ENCODE peak calls at places on chromosome 21, in ten cellular contexts. One of them, this sample, is unnamed.
A peak's percentile ranks its signal among the peaks of the same experiment; 100 is the strongest.

GRCh38 chr21:38434913-38435533 is 63.3 kb downstream of the ERG start:
- DNase-seq in IMR-90: peak; percentile 34
- DNase-seq in lower leg skin: no peak
- DNase-seq in uterus: no peak
- DNase-seq in esophagus squamous epithelium: no peak
- DNase-seq in A549: no peak
- DNase-seq in K562: no peak
- DNase-seq in HCT116: no peak
- DNase-seq in stomach: no peak
- DNase-seq in body of pancreas: no peak
- DNase-seq in this sample: no peak

GRCh38 chr21:39258207-39258606 is 55.2 kb downstream of the BRWD1 start:
- DNase-seq in IMR-90: no peak
- DNase-seq in lower leg skin: no peak
- DNase-seq in uterus: no peak
- DNase-seq in esophagus squamous epithelium: no peak
- DNase-seq in A549: no peak
- DNase-seq in K562: no peak
- DNase-seq in HCT116: no peak
- DNase-seq in stomach: no peak
- DNase-seq in body of pancreas: no peak
- DNase-seq in this sample: no peak

GRCh38 chr21:36999131-36999898 is 7.2 kb upstream of the RIPPLY3 start:
- DNase-seq in IMR-90: no peak
- DNase-seq in lower leg skin: peak; percentile 62
- DNase-seq in uterus: no peak
- DNase-seq in esophagus squamous epithelium: no peak
- DNase-seq in A549: no peak
- DNase-seq in K562: no peak
- DNase-seq in HCT116: no peak
- DNase-seq in stomach: no peak
- DNase-seq in body of pancreas: no peak
- DNase-seq in this sample: no peak

GRCh38 chr21:36881223-36881622 is 85.2 kb downstream of the HLCS start:
- DNase-seq in IMR-90: peak; percentile 51
- DNase-seq in lower leg skin: peak; percentile 12
- DNase-seq in uterus: no peak
- DNase-seq in esophagus squamous epithelium: no peak
- DNase-seq in A549: no peak
- DNase-seq in K562: no peak
- DNase-seq in HCT116: no peak
- DNase-seq in stomach: no peak
- DNase-seq in body of pancreas: no peak
- DNase-seq in this sample: no peak

GRCh38 chr21:36976882-36977651 is 10.6 kb upstream of the HLCS start:
- DNase-seq in IMR-90: peak; percentile 75
- DNase-seq in lower leg skin: no peak
- DNase-seq in uterus: peak; percentile 46
- DNase-seq in esophagus squamous epithelium: no peak
- DNase-seq in A549: peak; percentile 84
- DNase-seq in K562: peak; percentile 87
- DNase-seq in HCT116: peak; percentile 74
- DNase-seq in stomach: no peak
- DNase-seq in body of pancreas: peak; percentile 69
- DNase-seq in this sample: peak; percentile 20

GRCh38 chr21:39529026-39529425 is 77.3 kb downstream of the SH3BGR start:
- DNase-seq in IMR-90: no peak
- DNase-seq in lower leg skin: no peak
- DNase-seq in uterus: no peak
- DNase-seq in esophagus squamous epithelium: no peak
- DNase-seq in A549: no peak
- DNase-seq in K562: peak; percentile 7
- DNase-seq in HCT116: no peak
- DNase-seq in stomach: no peak
- DNase-seq in body of pancreas: no peak
- DNase-seq in this sample: no peak

GRCh38 chr21:38440746-38441145 is 57.5 kb downstream of the ERG start:
- DNase-seq in IMR-90: peak; percentile 80
- DNase-seq in lower leg skin: no peak
- DNase-seq in uterus: no peak
- DNase-seq in esophagus squamous epithelium: no peak
- DNase-seq in A549: peak; percentile 43
- DNase-seq in K562: peak; percentile 34
- DNase-seq in HCT116: no peak
- DNase-seq in stomach: no peak
- DNase-seq in body of pancreas: no peak
- DNase-seq in this sample: no peak

GRCh38 chr21:15893902-15894301 is 164.1 kb downstream of the USP25 start:
- DNase-seq in IMR-90: no peak
- DNase-seq in lower leg skin: no peak
- DNase-seq in uterus: no peak
- DNase-seq in esophagus squamous epithelium: no peak
- DNase-seq in A549: no peak
- DNase-seq in K562: no peak
- DNase-seq in HCT116: no peak
- DNase-seq in stomach: no peak
- DNase-seq in body of pancreas: no peak
- DNase-seq in this sample: no peak

GRCh38 chr21:16075594-16076282 is 346.0 kb downstream of the USP25 start:
- DNase-seq in IMR-90: no peak
- DNase-seq in lower leg skin: no peak
- DNase-seq in uterus: no peak
- DNase-seq in esophagus squamous epithelium: no peak
- DNase-seq in A549: no peak
- DNase-seq in K562: no peak
- DNase-seq in HCT116: no peak
- DNase-seq in stomach: no peak
- DNase-seq in body of pancreas: no peak
- DNase-seq in this sample: no peak

GRCh38 chr21:14947613-14948160 is 117.1 kb downstream of the NRIP1 start:
- DNase-seq in IMR-90: no peak
- DNase-seq in lower leg skin: no peak
- DNase-seq in uterus: no peak
- DNase-seq in esophagus squamous epithelium: no peak
- DNase-seq in A549: no peak
- DNase-seq in K562: no peak
- DNase-seq in HCT116: no peak
- DNase-seq in stomach: no peak
- DNase-seq in body of pancreas: no peak
- DNase-seq in this sample: no peak

GRCh38 chr21:29299906-29300546 is 1.3 kb downstream of the BACH1 start:
- DNase-seq in IMR-90: peak; percentile 97
- DNase-seq in lower leg skin: peak; percentile 85
- DNase-seq in uterus: peak; percentile 31
- DNase-seq in esophagus squamous epithelium: no peak
- DNase-seq in A549: peak; percentile 53
- DNase-seq in K562: peak; percentile 93
- DNase-seq in HCT116: peak; percentile 15
- DNase-seq in stomach: peak; percentile 39
- DNase-seq in body of pancreas: peak; percentile 73
- DNase-seq in this sample: peak; percentile 70
- TF ChIP-seq POLR2A in IMR-90: peak; percentile 58
- TF ChIP-seq POLR2A in lower leg skin: no peak
- TF ChIP-seq POLR2A in uterus: no peak
- TF ChIP-seq POLR2A in esophagus squamous epithelium: peak; percentile 55
- TF ChIP-seq POLR2A in A549: no peak
- TF ChIP-seq POLR2A in K562: peak; percentile 40
- TF ChIP-seq POLR2A in HCT116: no peak
- TF ChIP-seq POLR2A in stomach: no peak
- TF ChIP-seq POLR2A in body of pancreas: no peak
- TF ChIP-seq POLR2A in this sample: no peak

GRCh38 chr21:44285102-44285501 is 574 bp upstream of the AIRE start:
- DNase-seq in IMR-90: no peak
- DNase-seq in lower leg skin: no peak
- DNase-seq in uterus: no peak
- DNase-seq in esophagus squamous epithelium: no peak
- DNase-seq in A549: no peak
- DNase-seq in K562: no peak
- DNase-seq in HCT116: no peak
- DNase-seq in stomach: no peak
- DNase-seq in body of pancreas: no peak
- DNase-seq in this sample: no peak
- H3K4me3 ChIP-seq in IMR-90: no peak overlapping the region
- H3K4me3 ChIP-seq in lower leg skin: no peak overlapping the region
- H3K4me3 ChIP-seq in uterus: no peak overlapping the region
- H3K4me3 ChIP-seq in esophagus squamous epithelium: no peak overlapping the region
- H3K4me3 ChIP-seq in A549: no peak overlapping the region
- H3K4me3 ChIP-seq in K562: no peak overlapping the region
- H3K4me3 ChIP-seq in HCT116: no peak overlapping the region
- H3K4me3 ChIP-seq in stomach: no peak overlapping the region
- H3K4me3 ChIP-seq in body of pancreas: no peak overlapping the region
- H3K4me3 ChIP-seq in this sample: no peak overlapping the region

GRCh38 chr21:42219606-42220137 is 732 bp downstream of the ABCG1 start:
- DNase-seq in IMR-90: peak; percentile 5
- DNase-seq in lower leg skin: no peak
- DNase-seq in uterus: no peak
- DNase-seq in esophagus squamous epithelium: no peak
- DNase-seq in A549: no peak
- DNase-seq in K562: no peak
- DNase-seq in HCT116: no peak
- DNase-seq in stomach: peak; percentile 31
- DNase-seq in body of pancreas: no peak
- DNase-seq in this sample: peak; percentile 55

GRCh38 chr21:42221581-42222345 is 2.8 kb downstream of the ABCG1 start:
- DNase-seq in IMR-90: peak; percentile 87
- DNase-seq in lower leg skin: peak; percentile 75
- DNase-seq in uterus: no peak
- DNase-seq in esophagus squamous epithelium: no peak
- DNase-seq in A549: no peak
- DNase-seq in K562: no peak
- DNase-seq in HCT116: no peak
- DNase-seq in stomach: peak; percentile 23
- DNase-seq in body of pancreas: peak; percentile 28
- DNase-seq in this sample: no peak

GRCh38 chr21:42220138-42220701 is 1.3 kb downstream of the ABCG1 start:
- DNase-seq in IMR-90: peak; percentile 82
- DNase-seq in lower leg skin: no peak
- DNase-seq in uterus: peak; percentile 54
- DNase-seq in esophagus squamous epithelium: peak; percentile 34
- DNase-seq in A549: peak; percentile 70
- DNase-seq in K562: peak; percentile 25
- DNase-seq in HCT116: no peak
- DNase-seq in stomach: peak; percentile 69
- DNase-seq in body of pancreas: peak; percentile 82
- DNase-seq in this sample: peak; percentile 73

GRCh38 chr21:42216726-42217572 is 2.0 kb upstream of the ABCG1 start:
- DNase-seq in IMR-90: no peak
- DNase-seq in lower leg skin: peak; percentile 77
- DNase-seq in uterus: no peak
- DNase-seq in esophagus squamous epithelium: no peak
- DNase-seq in A549: no peak
- DNase-seq in K562: no peak
- DNase-seq in HCT116: no peak
- DNase-seq in stomach: peak; percentile 20
- DNase-seq in body of pancreas: no peak
- DNase-seq in this sample: no peak

DNA sequence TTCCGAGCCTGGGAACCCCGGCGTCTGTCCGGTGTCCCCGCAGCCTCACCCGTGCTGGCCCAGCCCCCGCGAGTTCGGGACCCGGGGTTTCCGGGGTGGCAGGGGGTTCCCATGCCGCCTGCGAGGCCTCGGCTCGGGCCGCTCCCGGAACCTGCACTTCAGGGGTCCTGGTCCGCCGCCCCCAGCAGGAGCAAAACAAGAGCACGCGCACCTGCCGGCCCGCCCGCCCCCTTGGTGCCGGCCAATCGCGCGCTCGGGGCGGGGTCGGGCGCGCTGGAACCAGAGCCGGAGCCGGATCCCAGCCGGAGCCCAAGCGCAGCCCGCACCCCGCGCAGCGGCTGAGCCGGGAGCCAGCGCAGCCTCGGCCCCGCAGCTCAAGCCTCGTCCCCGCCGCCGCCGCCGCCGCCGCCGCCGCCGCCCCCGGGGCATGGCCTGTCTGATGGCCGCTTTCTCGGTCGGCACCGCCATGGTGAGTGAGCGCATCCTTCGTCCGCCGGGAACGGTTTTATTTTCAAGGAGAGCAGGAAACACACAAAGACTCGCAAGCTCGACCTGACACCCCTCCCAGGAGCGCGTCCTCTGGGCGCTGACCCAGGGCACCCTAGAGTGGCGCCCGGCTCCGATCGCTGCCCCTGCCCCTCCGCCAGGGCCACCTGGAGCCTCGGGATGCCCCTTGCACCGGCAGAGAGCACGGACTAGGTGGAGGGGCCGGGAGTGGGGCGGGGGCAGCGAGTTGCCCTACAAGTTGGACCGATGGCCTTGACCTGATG is at the start of gene ABCG1:
- DNase-seq in IMR-90: peak; percentile 13
- DNase-seq in lower leg skin: peak; percentile 93
- DNase-seq in uterus: no peak
- DNase-seq in esophagus squamous epithelium: no peak
- DNase-seq in A549: no peak
- DNase-seq in K562: no peak
- DNase-seq in HCT116: no peak
- DNase-seq in stomach: peak; percentile 70
- DNase-seq in body of pancreas: peak; percentile 40
- DNase-seq in this sample: no peak
- TF ChIP-seq POLR2A in IMR-90: no peak
- TF ChIP-seq POLR2A in lower leg skin: no peak
- TF ChIP-seq POLR2A in uterus: peak; percentile 35
- TF ChIP-seq POLR2A in esophagus squamous epithelium: peak; percentile 72
- TF ChIP-seq POLR2A in A549: no peak
- TF ChIP-seq POLR2A in K562: no peak
- TF ChIP-seq POLR2A in HCT116: no peak
- TF ChIP-seq POLR2A in stomach: no peak
- TF ChIP-seq POLR2A in body of pancreas: no peak
- TF ChIP-seq POLR2A in this sample: peak; percentile 70

GRCh38 chr21:43362306-43362927 is 64.5 kb downstream of the SIK1 start:
- DNase-seq in IMR-90: peak; percentile 86
- DNase-seq in lower leg skin: peak; percentile 96
- DNase-seq in uterus: peak; percentile 42
- DNase-seq in esophagus squamous epithelium: peak; percentile 34
- DNase-seq in A549: no peak
- DNase-seq in K562: no peak
- DNase-seq in HCT116: no peak
- DNase-seq in stomach: peak; percentile 56
- DNase-seq in body of pancreas: peak; percentile 39
- DNase-seq in this sample: peak; percentile 88

GRCh38 chr21:43362928-43363314 is 64.0 kb downstream of the SIK1 start:
- DNase-seq in IMR-90: no peak
- DNase-seq in lower leg skin: no peak
- DNase-seq in uterus: no peak
- DNase-seq in esophagus squamous epithelium: no peak
- DNase-seq in A549: no peak
- DNase-seq in K562: peak; percentile 61
- DNase-seq in HCT116: no peak
- DNase-seq in stomach: no peak
- DNase-seq in body of pancreas: no peak
- DNase-seq in this sample: no peak

GRCh38 chr21:43360441-43361126 is 66.3 kb downstream of the SIK1 start:
- DNase-seq in IMR-90: no peak
- DNase-seq in lower leg skin: no peak
- DNase-seq in uterus: no peak
- DNase-seq in esophagus squamous epithelium: no peak
- DNase-seq in A549: no peak
- DNase-seq in K562: no peak
- DNase-seq in HCT116: no peak
- DNase-seq in stomach: no peak
- DNase-seq in body of pancreas: no peak
- DNase-seq in this sample: peak; percentile 60

GRCh38 chr21:43361127-43361492 is 65.8 kb downstream of the SIK1 start:
- DNase-seq in IMR-90: peak; percentile 63
- DNase-seq in lower leg skin: no peak
- DNase-seq in uterus: no peak
- DNase-seq in esophagus squamous epithelium: no peak
- DNase-seq in A549: no peak
- DNase-seq in K562: no peak
- DNase-seq in HCT116: no peak
- DNase-seq in stomach: no peak
- DNase-seq in body of pancreas: no peak
- DNase-seq in this sample: peak; percentile 65

GRCh38 chr21:43361493-43362296 is 65.2 kb downstream of the SIK1 start:
- DNase-seq in IMR-90: peak; percentile 79
- DNase-seq in lower leg skin: peak; percentile 93
- DNase-seq in uterus: no peak
- DNase-seq in esophagus squamous epithelium: no peak
- DNase-seq in A549: no peak
- DNase-seq in K562: no peak
- DNase-seq in HCT116: no peak
- DNase-seq in stomach: no peak
- DNase-seq in body of pancreas: no peak
- DNase-seq in this sample: peak; percentile 76
- H3K4me3 ChIP-seq in IMR-90: no peak overlapping the region
- H3K4me3 ChIP-seq in lower leg skin: no peak overlapping the region
- H3K4me3 ChIP-seq in uterus: no peak overlapping the region
- H3K4me3 ChIP-seq in esophagus squamous epithelium: peak overlapping the region; percentile 27
- H3K4me3 ChIP-seq in A549: no peak overlapping the region
- H3K4me3 ChIP-seq in K562: no peak overlapping the region
- H3K4me3 ChIP-seq in HCT116: no peak overlapping the region
- H3K4me3 ChIP-seq in stomach: peak overlapping the region; percentile 3
- H3K4me3 ChIP-seq in body of pancreas: no peak overlapping the region
- H3K4me3 ChIP-seq in this sample: peak overlapping the region; percentile 50

This sample was measured in heart left ventricle.